ENCODE peak calls at places on chromosomes 1 and 21, in ten cellular contexts. C, K, W, B, D, S, H, X, Z and Y are unnamed samples.
A peak's percentile ranks its signal among the peaks of the same experiment; 100 is the strongest.

GRCh38 chr1:105337427-105337826 is 1587.7 kb downstream of the AMY1C start:
- DNase-seq in C (no peak), K (no peak), W (no peak), B (no peak), D (no peak), S (no peak), H (no peak), X (no peak), Z (no peak), Y (no peak)

GRCh38 chr1:40049745-40050144 is 9.2 kb downstream of the CAP1 start:
- DNase-seq in C (no peak), K (no peak), W (no peak), B (no peak), D (no peak), S (no peak), H (no peak), X (no peak), Z (no peak), Y (no peak)

GRCh38 chr1:240644732-240645131 is 32.8 kb upstream of the GREM2 start:
- DNase-seq in C (no peak), K (no peak), W (no peak), B (no peak), D (no peak), S (no peak), H (no peak), X (no peak), Z (no peak), Y (no peak)

GRCh38 chr1:200749090-200749489 is 10.4 kb downstream of the CAMSAP2 start:
- DNase-seq in C (no peak), K (no peak), W (no peak), B (no peak), D (no peak), S (no peak), H (no peak), X (no peak), Z (no peak), Y (no peak)

GRCh38 chr1:169348356-169349036 is 19.1 kb downstream of the NME7 start:
- DNase-seq in C (no peak), K (no peak), W (no peak), B (peak; percentile 19), D (no peak), S (no peak), H (no peak), X (peak; percentile 43), Z (no peak), Y (no peak)

GRCh38 chr1:54311506-54311905 is 94.7 kb downstream of the SSBP3 start:
- DNase-seq in C (no peak), K (no peak), W (no peak), B (no peak), D (no peak), S (no peak), H (no peak), X (no peak), Z (no peak), Y (no peak)

GRCh38 chr1:215608646-215609045 is 41.5 kb downstream of the KCTD3 start:
- DNase-seq in C (no peak), K (no peak), W (no peak), B (no peak), D (no peak), S (no peak), H (no peak), X (no peak), Z (no peak), Y (no peak)

GRCh38 chr1:17662786-17663185 is 92.3 kb upstream of the ACTL8 start:
- DNase-seq in C (no peak), K (no peak), W (no peak), B (no peak), D (no peak), S (no peak), H (no peak), X (no peak), Z (no peak), Y (no peak)

GRCh38 chr21:25234857-25235801 is 372.2 kb downstream of the MRPL39 start:
- DNase-seq in C (no peak), K (no peak), W (no peak), B (no peak), D (no peak), S (no peak), H (no peak), X (no peak), Z (no peak), Y (no peak)

GRCh38 chr1:229204863-229205777 is 65.8 kb upstream of the RAB4A start:
- DNase-seq in C (peak; percentile 44), K (no peak), W (no peak), B (no peak), D (no peak), S (no peak), H (no peak), X (no peak), Z (no peak), Y (peak; percentile 71)

GRCh38 chr1:203405703-203406430 is 54.9 kb upstream of the FMOD start:
- DNase-seq in C (no peak), K (no peak), W (no peak), B (no peak), D (no peak), S (no peak), H (no peak), X (no peak), Z (no peak), Y (peak; percentile 79)

GRCh38 chr1:4081806-4082645 is 182.0 kb upstream of the C1orf174 start:
- DNase-seq in C (no peak), K (no peak), W (no peak), B (no peak), D (no peak), S (peak; percentile 31), H (no peak), X (no peak), Z (no peak), Y (peak; percentile 50)

DNA sequence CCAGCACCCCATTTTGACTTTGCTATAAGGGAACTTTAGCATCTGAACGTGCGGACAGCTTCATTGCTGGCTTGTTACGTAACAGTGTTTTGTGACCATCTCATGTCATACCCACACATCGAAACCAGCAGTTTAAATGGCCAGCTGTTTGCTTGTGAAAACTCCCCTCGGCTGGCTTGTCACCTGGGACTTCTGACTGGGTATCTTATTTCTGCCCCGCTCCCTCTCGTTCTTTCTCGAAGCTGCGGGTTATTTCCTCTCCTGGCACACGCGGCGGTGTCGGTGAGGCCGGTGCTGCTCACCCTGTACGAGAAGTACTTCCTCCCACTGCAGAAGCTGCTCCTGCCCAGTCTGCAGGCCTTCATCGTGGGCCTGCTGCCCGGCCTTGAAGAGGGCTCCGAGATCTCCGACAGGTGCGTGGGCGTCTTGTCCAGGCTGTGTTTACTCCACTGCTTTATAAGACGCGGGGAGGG is 43.5 kb downstream of the DOP1B start:
- DNase-seq in C (no peak), K (no peak), W (no peak), B (no peak), D (no peak), S (no peak), H (no peak), X (no peak), Z (no peak), Y (no peak)
- TF ChIP-seq EP300 in C (no peak), K (no peak), W (no peak), B (no peak), D (no peak), S (no peak), H (no peak), X (no peak), Z (no peak), Y (no peak)

GRCh38 chr1:150799104-150799503 is 9.0 kb downstream of the CTSK start:
- DNase-seq in C (no peak), K (no peak), W (no peak), B (no peak), D (no peak), S (no peak), H (no peak), X (no peak), Z (no peak), Y (no peak)
- TF ChIP-seq POLR2A in C (no peak), K (no peak), W (no peak), B (no peak), D (no peak), S (no peak), H (no peak), X (no peak), Z (no peak), Y (no peak)

GRCh38 chr1:29291756-29292155 is 55.4 kb downstream of the PTPRU start:
- DNase-seq in C (no peak), K (no peak), W (no peak), B (no peak), D (no peak), S (no peak), H (no peak), X (no peak), Z (no peak), Y (peak; percentile 42)

GRCh38 chr1:29303201-29304024 is 67.1 kb downstream of the PTPRU start:
- DNase-seq in C (no peak), K (no peak), W (no peak), B (no peak), D (no peak), S (no peak), H (no peak), X (no peak), Z (no peak), Y (no peak)

GRCh38 chr1:29298175-29298720 is 61.9 kb downstream of the PTPRU start:
- DNase-seq in C (no peak), K (no peak), W (no peak), B (no peak), D (no peak), S (no peak), H (no peak), X (no peak), Z (no peak), Y (peak; percentile 40)

GRCh38 chr1:29292344-29292743 is 56.0 kb downstream of the PTPRU start:
- DNase-seq in C (no peak), K (no peak), W (no peak), B (no peak), D (no peak), S (no peak), H (no peak), X (no peak), Z (no peak), Y (no peak)

GRCh38 chr1:29297476-29297875 is 61.2 kb downstream of the PTPRU start:
- DNase-seq in C (no peak), K (no peak), W (no peak), B (no peak), D (no peak), S (no peak), H (no peak), X (no peak), Z (no peak), Y (no peak)
- TF ChIP-seq EP300 in C (no peak), K (no peak), W (no peak), B (no peak), D (no peak), S (no peak), H (no peak), X (no peak), Z (no peak), Y (no peak)

DNA sequence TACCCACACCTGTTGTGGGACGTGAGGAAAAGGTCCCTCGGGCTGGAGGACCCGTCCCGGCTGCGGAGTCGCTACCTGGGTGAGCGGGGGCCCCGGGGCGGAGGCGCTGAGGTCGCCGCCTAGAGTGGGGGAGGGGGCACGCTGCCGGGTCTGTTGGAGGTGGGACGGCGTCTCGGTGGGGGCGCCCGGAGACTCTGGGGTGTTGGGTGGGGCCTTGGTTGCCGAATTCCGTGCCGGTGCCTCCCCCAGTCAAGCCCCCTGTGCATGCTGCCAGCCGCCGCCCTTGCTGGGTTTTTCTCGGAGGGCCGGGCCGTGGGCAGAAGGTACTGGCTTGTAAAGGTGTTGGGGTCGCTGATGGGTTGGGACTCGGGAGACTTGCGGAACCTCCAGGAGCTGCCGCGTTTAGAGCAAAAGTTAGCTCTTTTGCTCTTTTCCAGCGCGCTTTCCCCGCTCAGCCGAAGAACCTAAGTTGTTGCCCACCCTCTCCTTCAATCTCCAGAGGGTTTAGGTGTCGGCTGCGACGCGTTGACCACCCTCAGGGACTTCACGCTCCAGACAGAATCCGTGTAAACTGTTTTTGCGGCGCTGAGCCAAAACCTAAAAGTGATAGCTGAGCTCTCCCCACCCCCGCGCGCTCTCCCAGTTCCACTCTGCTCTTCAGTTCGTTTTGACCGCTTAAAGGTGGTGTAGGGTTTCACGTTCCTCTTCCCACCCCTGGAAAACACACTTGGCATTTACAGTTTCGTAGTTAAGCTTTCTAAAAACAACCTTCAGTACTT is at the start of gene MPC2:
- DNase-seq in C (peak; percentile 86), K (peak; percentile 81), W (peak; percentile 76), B (no peak), D (peak; percentile 73), S (peak; percentile 80), H (peak; percentile 49), X (peak; percentile 62), Z (peak; percentile 90), Y (peak; percentile 89)
- TF ChIP-seq POLR2A in C (peak; percentile 39), K (no peak), W (no peak), B (peak; percentile 15), D (no peak), S (no peak), H (no peak), X (peak; percentile 34), Z (peak; percentile 84), Y (no peak)